ENCODE peak calls at places on chromosomes 13 and 19, in four cellular contexts. A, Z, M and P are unnamed samples.

GRCh38 chr13:112233256-112233655 is 142.9 kb upstream of the SPACA7 start:
- DNase-seq in M (no peak), A (no peak), Z (no peak), P (no peak)

GRCh38 chr19:38290631-38291147 is 13.4 kb upstream of the C19orf33 start:
- DNase-seq in M (peak), Z (no peak), A (no peak), P (no peak)

GRCh38 chr19:36573020-36573947 is at the start of gene ZNF529:
- DNase-seq in A (peak), M (peak), Z (peak), P (peak)

GRCh38 chr13:36862722-36863121 is 43.7 kb downstream of the RFXAP start:
- DNase-seq in Z (no peak), A (no peak), M (no peak), P (no peak)

GRCh38 chr19:40539070-40539469 is 37.6 kb upstream of the SHKBP1 start:
- DNase-seq in A (no peak), Z (no peak), M (no peak), P (no peak)

GRCh38 chr19:1248454-1249297 is at the start of gene MIDN:
- DNase-seq in Z (peak), M (peak), A (peak), P (peak)

GRCh38 chr19:18416778-18417249 is 2.4 kb upstream of the SSBP4 start:
- DNase-seq in M (peak), A (peak), Z (peak), P (peak)

GRCh38 chr19:54233941-54234340 is 8.6 kb downstream of the LILRA6 start:
- DNase-seq in A (no peak), Z (no peak), M (no peak), P (no peak)

GRCh38 chr19:14507704-14508246 is 10.4 kb downstream of the DNAJB1 start:
- DNase-seq in Z (no peak), M (no peak), A (no peak), P (no peak)

GRCh38 chr19:45448425-45448756 is 19.4 kb upstream of the FOSB start:
- DNase-seq in Z (no peak), A (no peak), M (no peak), P (no peak)

GRCh38 chr13:74131206-74131605 is 3.0 kb downstream of the KLF12 start:
- DNase-seq in A (no peak), M (no peak), Z (no peak), P (no peak)

GRCh38 chr19:15185188-15185587 is 15.6 kb downstream of the NOTCH3 start:
- DNase-seq in A (no peak), M (no peak), Z (no peak), P (no peak)

GRCh38 chr19:35913589-35913988 is 5.5 kb upstream of the TYROBP start:
- DNase-seq in M (no peak), A (no peak), Z (no peak), P (no peak)

GRCh38 chr19:48634424-48635262 is 2.5 kb downstream of the DBP start:
- DNase-seq in M (peak), A (peak), Z (peak), P (peak)

GRCh38 chr19:27746691-27747380 is 1466.1 kb downstream of the UQCRFS1 start:
- DNase-seq in A (peak), M (no peak), Z (peak), P (peak)

GRCh38 chr13:102591988-102592781 is 4.6 kb upstream of the TPP2 start:
- DNase-seq in A (peak), Z (peak), M (peak), P (peak)

GRCh38 chr13:24173775-24174174 is 13.3 kb downstream of the SPATA13 start:
- DNase-seq in A (no peak), Z (no peak), M (no peak), P (no peak)

GRCh38 chr13:110453767-110454166 is 107.8 kb downstream of the RAB20 start:
- DNase-seq in M (no peak), Z (no peak), A (no peak), P (no peak)

GRCh38 chr19:18558202-18558555 is 509 bp downstream of the KXD1 start:
- DNase-seq in M (peak), A (no peak), Z (no peak), P (no peak)

GRCh38 chr13:90015565-90016507 is 1331.7 kb upstream of the MIR17HG start:
- DNase-seq in A (no peak), Z (no peak), M (no peak), P (no peak)

GRCh38 chr19:38417146-38417543 is 8.9 kb downstream of the RASGRP4 start:
- DNase-seq in M (no peak), Z (no peak), A (no peak), P (no peak)

GRCh38 chr19:5937550-5937949 is 23.5 kb downstream of the CAPS start:
- DNase-seq in A (no peak), M (no peak), Z (peak), P (no peak)

GRCh38 chr13:45242070-45242469 is 41.2 kb upstream of the KCTD4 start:
- DNase-seq in A (no peak), M (peak), Z (peak), P (no peak)

GRCh38 chr19:13037161-13037560 is 41.9 kb downstream of the NFIX start:
- DNase-seq in A (no peak), Z (no peak), M (peak), P (no peak)

GRCh38 chr19:14677464-14677863 is 2.8 kb upstream of the ADGRE3 start:
- DNase-seq in Z (no peak), A (no peak), M (no peak), P (no peak)

GRCh38 chr13:65497265-65497664 is 1732.9 kb downstream of the PCDH9 start:
- DNase-seq in A (no peak), M (peak), Z (no peak), P (no peak)

GRCh38 chr19:4389511-4390016 is 10.8 kb downstream of the SH3GL1 start:
- DNase-seq in M (no peak), Z (no peak), A (no peak), P (no peak)

GRCh38 chr19:43789029-43789428 is 8.3 kb upstream of the KCNN4 start:
- DNase-seq in Z (no peak), M (peak), A (no peak), P (peak)

GRCh38 chr19:2271516-2272103 is 10.4 kb downstream of the PEAK3 start:
- DNase-seq in M (peak), Z (peak), A (no peak), P (no peak)

GRCh38 chr13:95337597-95337996 is 36.3 kb upstream of the ABCC4 start:
- DNase-seq in M (no peak), A (no peak), Z (no peak), P (no peak)

GRCh38 chr19:43765109-43765876 is 10.5 kb upstream of the SMG9 start:
- DNase-seq in A (no peak), Z (no peak), M (peak), P (no peak)

GRCh38 chr13:103883152-103883551 is 816.9 kb upstream of the SLC10A2 start:
- DNase-seq in M (peak), A (peak), Z (peak), P (peak)

DNA sequence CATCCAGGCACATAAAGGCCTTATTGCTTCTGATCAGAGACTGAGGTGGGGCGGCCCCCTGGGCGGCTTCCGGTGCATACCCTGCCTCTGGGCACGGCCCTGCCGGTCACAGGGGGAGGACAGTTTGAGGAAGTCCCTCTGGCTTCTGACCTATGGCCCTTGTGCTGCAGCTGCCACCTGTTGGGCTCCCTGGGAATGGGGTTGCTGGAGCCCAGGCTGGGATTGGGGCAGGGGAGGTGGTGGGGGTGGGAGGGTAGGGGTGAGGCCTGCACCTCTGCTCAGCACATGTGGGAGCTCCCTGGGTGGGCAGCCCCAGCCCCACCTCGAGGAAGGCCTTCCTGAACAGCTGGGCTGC is 10.7 kb downstream of the ANO8 start:
- DNase-seq in M (no peak), Z (no peak), A (no peak), P (no peak)
- TF ChIP-seq CTCF in M (no peak), Z (no peak), A (no peak), P (no peak)

DNA sequence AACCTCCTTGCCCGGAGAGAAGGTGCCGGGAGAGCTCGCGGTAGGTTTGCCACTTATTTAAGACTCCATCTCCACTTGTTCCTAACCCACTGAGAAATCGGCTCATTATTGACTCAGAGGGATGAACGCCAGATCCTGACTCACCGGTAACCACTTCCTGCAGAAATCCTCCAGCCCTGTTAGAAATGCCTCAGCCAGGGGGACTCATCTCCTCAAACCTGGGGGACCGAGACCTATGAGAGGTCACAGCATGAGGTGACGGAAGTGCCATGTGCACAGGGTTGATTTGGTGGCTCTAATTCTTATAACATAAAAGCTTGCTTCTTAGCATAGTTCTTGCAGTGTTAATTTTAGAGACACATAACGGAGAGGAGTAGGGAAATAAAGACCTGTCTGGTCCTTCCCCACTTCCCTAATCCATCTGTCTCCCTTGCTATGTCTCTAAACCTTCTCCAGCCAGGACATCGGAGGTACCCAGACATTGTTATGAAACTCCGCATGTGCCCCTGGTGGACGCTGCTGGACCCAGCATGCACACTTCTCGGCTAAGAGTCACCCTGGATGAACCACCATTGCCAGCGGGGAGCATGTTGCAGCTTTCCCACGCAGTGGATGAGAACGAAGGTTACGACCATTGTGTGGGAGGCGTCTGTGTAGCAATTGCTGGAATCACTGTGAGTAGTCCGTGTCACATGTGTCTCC is 158.9 kb downstream of the EFNB2 start:
- DNase-seq in A (no peak), M (peak), Z (peak), P (no peak)
- TF ChIP-seq CTCF in A (no peak), M (peak), Z (peak), P (no peak)

GRCh38 chr19:51367565-51368365 is 1.0 kb downstream of the CLDND2 start:
- DNase-seq in Z (peak), A (peak), M (peak), P (peak)
- TF ChIP-seq CTCF in Z (no peak), A (no peak), M (no peak), P (no peak)

DNA sequence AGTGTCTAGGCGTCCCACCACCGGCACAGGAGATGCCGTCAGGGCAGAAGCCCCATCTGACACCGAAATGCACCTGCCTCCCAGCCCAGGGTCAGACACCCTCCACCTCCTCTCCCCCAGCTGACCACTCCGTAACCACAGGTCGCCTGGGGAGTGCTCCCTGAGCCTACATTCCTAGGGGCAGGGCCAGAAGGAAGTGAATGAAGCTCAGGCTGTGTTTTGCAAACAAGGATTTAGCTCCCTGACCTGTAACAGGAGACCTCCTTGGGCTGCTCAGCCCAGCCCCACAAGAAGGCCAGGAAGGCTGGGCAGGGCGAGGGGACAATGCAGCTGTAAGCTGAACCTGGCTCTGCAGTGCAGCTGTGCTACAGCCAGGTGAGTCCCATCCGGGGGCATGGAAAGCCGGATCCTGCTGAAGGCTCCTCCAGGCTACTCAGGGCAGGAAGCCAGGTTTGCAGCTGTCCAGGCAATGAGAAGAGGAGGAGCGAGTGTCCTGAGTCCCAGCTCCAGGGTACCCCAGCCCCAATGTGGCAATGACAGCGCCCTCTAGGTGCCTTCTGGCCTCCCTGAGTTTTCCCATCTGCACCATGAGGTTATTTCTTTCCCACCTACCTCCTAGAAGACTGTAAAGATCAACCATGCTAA is 42.1 kb downstream of the RHPN2 start:
- DNase-seq in A (no peak), Z (no peak), M (no peak), P (peak)
- TF ChIP-seq CTCF in A (no peak), Z (no peak), M (no peak), P (no peak)

DNA sequence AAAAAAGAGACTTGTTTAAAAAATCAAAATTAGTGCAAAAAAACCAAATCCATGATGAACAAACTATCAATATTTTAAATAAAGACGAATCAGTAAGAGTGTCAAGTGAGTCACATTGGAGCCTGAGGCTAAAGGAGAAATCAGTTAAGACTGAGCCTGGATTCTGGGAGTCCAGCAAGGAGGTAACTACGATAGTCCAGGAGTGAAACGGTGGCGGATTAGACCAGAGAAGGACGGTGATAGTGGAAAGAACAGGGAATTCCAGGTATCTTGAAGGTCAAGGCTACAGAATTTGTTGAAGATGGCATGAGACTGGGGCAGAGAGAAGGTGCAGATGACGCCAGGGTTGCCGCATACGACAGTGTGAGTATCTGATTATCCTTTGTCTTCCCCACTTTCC is 7.0 kb upstream of the NPAS1 start:
- DNase-seq in M (no peak), A (no peak), Z (no peak), P (no peak)
- TF ChIP-seq CTCF in M (no peak), A (no peak), Z (no peak), P (no peak)

DNA sequence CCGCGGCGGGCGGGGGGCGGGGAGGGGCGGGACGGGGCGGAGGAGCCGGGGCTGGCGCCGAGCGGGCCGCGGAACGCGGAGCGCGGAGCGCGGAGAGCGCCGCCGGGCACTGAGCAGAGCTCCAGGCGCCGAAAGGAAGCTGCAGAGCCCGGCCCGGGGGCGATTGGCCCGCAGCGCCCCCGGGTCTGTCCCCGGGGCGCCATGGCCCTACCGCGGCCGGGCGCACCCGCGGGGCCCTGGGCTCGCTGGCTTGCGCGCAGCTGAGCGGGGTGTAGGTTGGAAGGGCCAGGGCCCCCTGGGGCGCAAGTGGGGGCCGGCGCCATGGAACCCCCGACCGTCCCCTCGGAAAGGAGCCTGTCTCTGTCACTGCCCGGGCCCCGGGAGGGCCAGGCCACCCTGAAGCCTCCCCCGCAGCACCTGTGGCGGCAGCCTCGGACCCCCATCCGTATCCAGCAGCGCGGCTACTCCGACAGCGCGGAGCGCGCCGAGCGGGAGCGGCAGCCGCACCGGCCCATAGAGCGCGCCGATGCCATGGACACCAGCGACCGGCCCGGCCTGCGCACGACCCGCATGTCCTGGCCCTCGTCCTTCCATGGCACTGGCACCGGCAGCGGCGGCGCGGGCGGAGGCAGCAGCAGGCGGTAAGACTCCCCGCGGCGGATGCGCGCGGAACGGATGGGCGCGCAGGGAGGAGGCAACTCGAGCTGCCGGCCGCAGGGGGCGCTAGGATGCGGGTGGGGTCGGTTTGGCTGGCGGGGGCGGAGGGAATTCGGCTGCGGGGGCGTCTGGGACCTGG is at the start of gene PDE4A:
- DNase-seq in A (no peak), Z (peak), M (no peak), P (peak)
- TF ChIP-seq CTCF in A (peak), Z (peak), M (peak), P (peak)

GRCh38 chr13:72651196-72651595 is 76.2 kb downstream of the MZT1 start:
- DNase-seq in Z (peak), A (no peak), M (no peak), P (no peak)

GRCh38 chr13:72643339-72643989 is 84.0 kb downstream of the MZT1 start:
- DNase-seq in M (peak), Z (peak), A (peak), P (peak)

GRCh38 chr13:72645521-72645920 is 81.9 kb downstream of the MZT1 start:
- DNase-seq in A (no peak), M (no peak), Z (no peak), P (no peak)

GRCh38 chr13:72652681-72653080 is 74.7 kb downstream of the MZT1 start:
- DNase-seq in A (no peak), Z (no peak), M (peak), P (no peak)

GRCh38 chr13:72648513-72649065 is 78.8 kb downstream of the MZT1 start:
- DNase-seq in Z (no peak), A (no peak), M (no peak), P (no peak)
- TF ChIP-seq CTCF in Z (peak), A (peak), M (peak), P (no peak)

DNA sequence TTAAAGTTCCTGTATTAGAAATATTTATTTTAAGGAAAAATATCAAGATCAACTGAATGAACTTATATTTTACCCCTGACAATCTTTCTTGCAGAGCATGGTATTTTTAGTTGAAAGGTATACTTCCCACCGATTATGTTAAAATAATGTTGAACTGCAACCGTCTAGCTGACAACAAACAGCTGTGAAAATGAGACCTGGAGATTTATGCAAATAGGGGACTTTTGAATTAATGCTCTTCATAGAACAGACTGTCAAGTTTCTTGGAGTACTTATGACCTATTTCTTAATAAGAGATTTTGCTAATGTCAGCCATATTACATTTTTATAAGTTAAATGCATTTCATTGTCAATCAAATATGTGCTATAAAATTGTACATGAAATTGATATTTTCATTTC is 210.9 kb downstream of the NALCN start:
- DNase-seq in M (no peak), A (no peak), Z (no peak), P (no peak)
- TF ChIP-seq CTCF in M (no peak), A (no peak), Z (no peak), P (no peak)